ENCODE peak calls at places on chromosomes 2 and 18, in ten cellular contexts. O is fibroblast of lung; P is heart right ventricle; I is right cardiac atrium; E is A549; R is GM23248; W is cardiac muscle cell; A is naive thymus-derived CD4-positive, alpha-beta T cell; S is body of pancreas; X is tibial artery. N is an unnamed sample. For H3K4me1, the result is how much of the 10 kb centered on the place peaks cover.

GRCh38 chr2:234674781-234675201 is 177.9 kb upstream of the ARL4C start:
- DNase-seq in O (peak), P (no peak), I (no peak), E (no peak), R (peak), W (peak), A (no peak), S (no peak), X (no peak), N (no peak)

GRCh38 chr2:111642576-111643327 is 241.2 kb downstream of the ANAPC1 start:
- DNase-seq in O (no peak), P (no peak), I (no peak), E (no peak), R (no peak), W (no peak), A (peak), S (no peak), X (no peak), N (no peak)

GRCh38 chr18:11989966-11990380 is 8.7 kb downstream of the IMPA2 start:
- DNase-seq in O (no peak), P (no peak), I (no peak), E (no peak), R (no peak), W (no peak), A (no peak), S (peak), X (no peak), N (peak)

GRCh38 chr2:9207641-9208301 is 1.2 kb downstream of the ASAP2 start:
- DNase-seq in O (no peak), P (no peak), I (no peak), E (peak), R (peak), W (no peak), A (no peak), S (peak), X (no peak), N (peak)

GRCh38 chr2:138752231-138752956 is 27.8 kb downstream of the NXPH2 start:
- DNase-seq in O (peak), P (no peak), I (no peak), E (no peak), R (no peak), W (peak), A (no peak), S (peak), X (no peak), N (no peak)

GRCh38 chr2:100857915-100858314 is 38.0 kb downstream of the NPAS2 start:
- DNase-seq in O (peak), P (no peak), I (no peak), E (no peak), R (peak), W (peak), A (no peak), S (no peak), X (no peak), N (no peak)

GRCh38 chr2:240191001-240191400 is 50.5 kb upstream of the OTOS start:
- DNase-seq in O (no peak), P (no peak), I (no peak), E (no peak), R (no peak), W (no peak), A (no peak), S (no peak), X (no peak), N (no peak)

GRCh38 chr2:25158096-25158852 is 10.1 kb downstream of the POMC start:
- DNase-seq in O (no peak), P (no peak), I (no peak), E (no peak), R (no peak), W (no peak), A (no peak), S (no peak), X (no peak), N (no peak)

GRCh38 chr18:77063256-77063655 is 69.3 kb downstream of the MBP start:
- DNase-seq in O (peak), P (no peak), I (no peak), E (no peak), R (no peak), W (peak), A (peak), S (peak), X (no peak), N (peak)

GRCh38 chr2:64595397-64596160 is 58.1 kb downstream of the SERTAD2 start:
- DNase-seq in O (peak), P (no peak), I (no peak), E (no peak), R (peak), W (peak), A (no peak), S (no peak), X (no peak), N (no peak)

GRCh38 chr18:48674198-48674721 is 135.4 kb downstream of the CTIF start:
- DNase-seq in O (no peak), P (peak), I (no peak), E (no peak), R (peak), W (peak), A (no peak), S (no peak), X (no peak), N (no peak)

GRCh38 chr2:27897755-27898154 is 7.2 kb downstream of the BABAM2 start:
- DNase-seq in O (no peak), P (no peak), I (no peak), E (no peak), R (no peak), W (no peak), A (no peak), S (no peak), X (no peak), N (no peak)

GRCh38 chr2:64839844-64840243 is 149.4 kb upstream of the SLC1A4 start:
- DNase-seq in O (peak), P (no peak), I (no peak), E (no peak), R (peak), W (no peak), A (no peak), S (no peak), X (no peak), N (peak)

GRCh38 chr18:416928-417327 is 83.6 kb downstream of the COLEC12 start:
- DNase-seq in O (no peak), P (no peak), I (no peak), E (no peak), R (no peak), W (peak), A (no peak), S (no peak), X (no peak), N (no peak)

GRCh38 chr2:231104115-231104713 is 20.6 kb downstream of the HTR2B start:
- DNase-seq in O (peak), P (peak), I (peak), E (peak), R (peak), W (peak), A (peak), S (peak), X (peak), N (peak)

GRCh38 chr2:238895901-238896600 is 48.2 kb downstream of the TWIST2 start:
- DNase-seq in O (peak), P (peak), I (peak), E (no peak), R (peak), W (peak), A (no peak), S (peak), X (peak), N (peak)

GRCh38 chr2:11379558-11379957 is 35.1 kb upstream of the ROCK2 start:
- DNase-seq in O (no peak), P (no peak), I (no peak), E (no peak), R (peak), W (peak), A (no peak), S (no peak), X (no peak), N (no peak)

GRCh38 chr2:72851333-72851732 is 25.5 kb upstream of the EXOC6B start:
- DNase-seq in O (no peak), P (no peak), I (no peak), E (no peak), R (no peak), W (no peak), A (no peak), S (no peak), X (no peak), N (no peak)

GRCh38 chr2:2331905-2332280 is 818 bp upstream of the MYT1L start:
- DNase-seq in O (no peak), P (no peak), I (no peak), E (no peak), R (no peak), W (no peak), A (no peak), S (no peak), X (no peak), N (no peak)

GRCh38 chr2:233156001-233156400 is 95.5 kb upstream of the ATG16L1 start:
- DNase-seq in O (no peak), P (no peak), I (no peak), E (no peak), R (no peak), W (no peak), A (no peak), S (no peak), X (no peak), N (no peak)

GRCh38 chr2:205405752-205406151 is 276.5 kb upstream of the NRP2 start:
- DNase-seq in O (peak), P (no peak), I (no peak), E (no peak), R (peak), W (peak), A (no peak), S (no peak), X (no peak), N (no peak)

GRCh38 chr2:167875524-167875923 is 371.9 kb downstream of the STK39 start:
- DNase-seq in O (no peak), P (no peak), I (no peak), E (no peak), R (no peak), W (no peak), A (no peak), S (no peak), X (no peak), N (no peak)

GRCh38 chr2:241047253-241048010 is 49.0 kb downstream of the SNED1 start:
- DNase-seq in O (no peak), P (no peak), I (no peak), E (no peak), R (no peak), W (no peak), A (no peak), S (no peak), X (no peak), N (no peak)

GRCh38 chr2:27186613-27187345 is 25.1 kb upstream of the ATRAID start:
- DNase-seq in O (no peak), P (no peak), I (no peak), E (no peak), R (no peak), W (no peak), A (no peak), S (no peak), X (no peak), N (no peak)

GRCh38 chr2:37794717-37795116 is 123.3 kb upstream of the CDC42EP3 start:
- DNase-seq in O (peak), P (no peak), I (no peak), E (no peak), R (no peak), W (no peak), A (no peak), S (no peak), X (no peak), N (no peak)
- H3K4me1 ChIP-seq in O (under half), P (under half), I (under half), E (under half), R (half or more), W (under half), A (under half), S (under half), X (under half), N (under half)

GRCh38 chr2:149597050-149598013 is 9.8 kb upstream of the MMADHC start:
- DNase-seq in O (peak), P (peak), I (no peak), E (peak), R (peak), W (peak), A (peak), S (peak), X (peak), N (peak)

GRCh38 chr2:149596471-149596870 is 8.9 kb upstream of the MMADHC start:
- DNase-seq in O (no peak), P (no peak), I (no peak), E (no peak), R (no peak), W (no peak), A (no peak), S (no peak), X (no peak), N (no peak)

GRCh38 chr2:149598014-149598395 is 10.4 kb upstream of the MMADHC start:
- DNase-seq in O (no peak), P (no peak), I (no peak), E (no peak), R (peak), W (peak), A (no peak), S (no peak), X (no peak), N (no peak)

GRCh38 chr2:149606251-149606811 is 18.8 kb upstream of the MMADHC start:
- DNase-seq in O (no peak), P (no peak), I (no peak), E (no peak), R (no peak), W (no peak), A (no peak), S (no peak), X (no peak), N (no peak)

DNA sequence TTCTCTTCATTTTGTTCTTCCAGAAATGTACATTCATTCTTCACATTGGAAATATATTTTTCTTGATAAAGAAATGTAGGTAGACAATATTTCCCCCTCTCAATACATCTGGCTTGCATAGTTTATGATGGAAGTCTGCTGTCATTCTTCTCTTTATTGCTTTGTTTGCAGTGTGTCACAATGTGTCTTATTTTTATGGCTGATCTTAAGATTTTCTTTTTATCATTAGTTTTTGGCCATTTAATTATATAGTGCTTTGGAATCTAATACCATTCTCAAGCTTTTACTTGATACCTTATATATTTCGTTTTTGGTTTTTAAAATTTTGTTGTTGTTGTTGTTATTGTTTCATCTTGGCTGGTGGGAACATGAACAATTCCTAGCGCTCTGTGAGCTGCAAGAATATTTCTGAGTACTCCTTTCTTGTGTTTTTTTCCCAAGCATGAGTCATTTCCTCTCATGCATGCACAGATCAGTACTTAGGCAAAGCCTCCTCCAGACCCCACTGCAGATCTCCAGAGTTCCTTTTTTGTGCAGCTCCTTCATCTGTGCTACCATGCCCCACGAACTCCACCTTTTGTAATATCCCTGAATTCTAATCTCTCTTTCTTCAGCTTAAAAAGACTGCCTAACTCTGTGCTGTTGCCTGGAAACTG is 13.7 kb upstream of the MMADHC start:
- DNase-seq in O (peak), P (no peak), I (no peak), E (no peak), R (peak), W (peak), A (no peak), S (no peak), X (no peak), N (no peak)
- H3K4me3 ChIP-seq in O (no peak), P (no peak), I (no peak), E (no peak), R (no peak), W (no peak), A (no peak), S (no peak), X (no peak), N (no peak)

GRCh38 chr2:58959996-58960395 is 718.9 kb upstream of the FANCL start:
- DNase-seq in O (no peak), P (no peak), I (no peak), E (no peak), R (no peak), W (no peak), A (no peak), S (no peak), X (no peak), N (no peak)
- H3K27ac ChIP-seq in O (no peak), P (no peak), I (no peak), E (no peak), R (no peak), W (no peak), A (no peak), S (no peak), X (no peak), N (no peak)

GRCh38 chr2:237721828-237722227 is 76.8 kb upstream of the RBM44 start:
- DNase-seq in O (no peak), P (no peak), I (no peak), E (no peak), R (no peak), W (no peak), A (peak), S (no peak), X (no peak), N (no peak)
- H3K4me1 ChIP-seq in O (under half), P (half or more), I (under half), E (under half), R (under half), W (under half), A (under half), S (under half), X (under half), N (under half)

GRCh38 chr2:157894694-157895450 is 18.7 kb upstream of the ACVR1 start:
- DNase-seq in O (peak), P (no peak), I (no peak), E (no peak), R (peak), W (peak), A (no peak), S (no peak), X (no peak), N (no peak)
- H3K4me3 ChIP-seq in O (peak), P (no peak), I (no peak), E (no peak), R (peak), W (no peak), A (no peak), S (no peak), X (no peak), N (no peak)

GRCh38 chr2:117851969-117852368 is 37.5 kb downstream of the DDX18 start:
- DNase-seq in O (no peak), P (no peak), I (no peak), E (no peak), R (no peak), W (no peak), A (no peak), S (no peak), X (no peak), N (no peak)
- H3K27ac ChIP-seq in O (no peak), P (no peak), I (no peak), E (no peak), R (no peak), W (no peak), A (no peak), S (no peak), X (no peak), N (no peak)

N was measured in thyroid gland.